ENCODE peak calls at places on chromosome 17, in four cellular contexts. T, S, Z and U are unnamed samples.
A peak's percentile ranks its signal among the peaks of the same experiment; 100 is the strongest.

GRCh38 chr17:50685334-50685665 is 22.4 kb downstream of the ANKRD40 start:
- DNase-seq in T (no peak), S (no peak), Z (no peak), U (no peak)

GRCh38 chr17:10327640-10328039 is 45.2 kb downstream of the MYH13 start:
- DNase-seq in T (peak; percentile 94), S (peak; percentile 73), Z (peak; percentile 89), U (peak; percentile 50)

GRCh38 chr17:6374271-6374691 is 60.6 kb downstream of the AIPL1 start:
- DNase-seq in T (peak; percentile 35), S (peak; percentile 13), Z (no peak), U (peak; percentile 40)

GRCh38 chr17:65584604-65585521 is 23.4 kb upstream of the AXIN2 start:
- DNase-seq in T (no peak), S (no peak), Z (no peak), U (no peak)

GRCh38 chr17:27494192-27495091 is 38.2 kb downstream of the KSR1 start:
- DNase-seq in T (peak; percentile 64), S (peak; percentile 42), Z (peak; percentile 55), U (peak; percentile 55)

GRCh38 chr17:57464191-57464864 is 208.0 kb downstream of the MSI2 start:
- DNase-seq in T (no peak), S (no peak), Z (no peak), U (no peak)

GRCh38 chr17:73393962-73394361 is 82.2 kb upstream of the CDC42EP4 start:
- DNase-seq in T (peak; percentile 45), S (peak; percentile 13), Z (no peak), U (no peak)

GRCh38 chr17:81026266-81027036 is 8.5 kb upstream of the BAIAP2 start:
- DNase-seq in T (no peak), S (no peak), Z (no peak), U (no peak)

GRCh38 chr17:67546578-67547527 is 169.8 kb downstream of the PITPNC1 start:
- DNase-seq in T (peak; percentile 40), S (peak; percentile 71), Z (peak; percentile 83), U (peak; percentile 47)

GRCh38 chr17:74736423-74737298 is at the start of gene RAB37:
- DNase-seq in T (peak; percentile 84), S (no peak), Z (no peak), U (no peak)
- TF ChIP-seq CTCF in T (peak; percentile 44), S (peak; percentile 12), Z (no peak), U (peak; percentile 30)

GRCh38 chr17:28812980-28813377 is 29.6 kb downstream of the FAM222B start:
- DNase-seq in T (no peak), S (peak; percentile 71), Z (peak; percentile 82), U (no peak)
- H3K4me3 ChIP-seq in T (peak overlapping the region; percentile 74), S (peak overlapping the region; percentile 71), Z (peak overlapping the region; percentile 95), U (peak overlapping the region; percentile 64)

GRCh38 chr17:82821554-82821953 is 18.3 kb downstream of the ZNF750 start:
- DNase-seq in T (no peak), S (no peak), Z (no peak), U (no peak)

GRCh38 chr17:82825540-82826124 is 14.2 kb downstream of the ZNF750 start:
- DNase-seq in T (no peak), S (no peak), Z (no peak), U (no peak)

GRCh38 chr17:82820278-82821251 is 19.3 kb downstream of the ZNF750 start:
- DNase-seq in T (peak; percentile 62), S (no peak), Z (no peak), U (no peak)

GRCh38 chr17:82822281-82822680 is 17.5 kb downstream of the ZNF750 start:
- DNase-seq in T (peak; percentile 46), S (no peak), Z (no peak), U (no peak)

GRCh38 chr17:82823004-82823403 is 16.8 kb downstream of the ZNF750 start:
- DNase-seq in T (peak; percentile 68), S (no peak), Z (no peak), U (no peak)
- TF ChIP-seq CTCF in T (peak; percentile 55), S (no peak), Z (peak; percentile 8), U (peak; percentile 25)

GRCh38 chr17:7407483-7408231 is at the start of gene NLGN2:
- DNase-seq in T (peak; percentile 50), S (no peak), Z (no peak), U (no peak)

GRCh38 chr17:7407033-7407432 is 612 bp upstream of the NLGN2 start:
- DNase-seq in T (peak; percentile 43), S (no peak), Z (no peak), U (no peak)

GRCh38 chr17:7409716-7410115 is 2.1 kb downstream of the NLGN2 start:
- DNase-seq in T (no peak), S (no peak), Z (no peak), U (no peak)

GRCh38 chr17:7408341-7408740 is 696 bp downstream of the NLGN2 start:
- DNase-seq in T (peak; percentile 62), S (no peak), Z (no peak), U (no peak)

DNA sequence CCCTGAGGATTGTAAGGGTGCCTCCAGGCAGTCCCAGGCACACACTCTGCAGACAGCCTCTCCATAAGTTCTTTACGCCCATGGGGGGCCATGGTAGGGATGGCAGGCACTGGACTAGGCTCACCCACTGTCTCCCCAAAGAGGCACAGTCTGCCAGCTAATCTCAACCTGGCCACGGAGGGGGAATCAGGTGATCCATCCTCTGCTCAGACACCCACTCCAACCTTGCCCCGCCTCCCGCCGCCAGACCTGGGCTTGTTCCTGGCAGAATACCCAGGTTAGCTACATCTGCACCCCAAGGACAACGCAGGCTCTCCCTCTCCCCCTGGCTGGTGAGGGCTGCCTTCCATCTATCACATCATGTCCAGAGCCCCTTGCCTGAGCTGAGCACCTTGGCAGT is 1.2 kb downstream of the NLGN2 start:
- DNase-seq in T (no peak), S (no peak), Z (no peak), U (no peak)
- H3K4me3 ChIP-seq in T (peak overlapping the region; percentile 57), S (no peak overlapping the region), Z (no peak overlapping the region), U (no peak overlapping the region)

GRCh38 chr17:60229189-60229802 is 79.5 kb downstream of the CA4 start:
- DNase-seq in T (no peak), S (peak; percentile 63), Z (peak; percentile 26), U (peak; percentile 9)
- TF ChIP-seq CTCF in T (peak; percentile 19), S (no peak), Z (no peak), U (no peak)

GRCh38 chr17:7468290-7468689 is 11.1 kb downstream of the ZBTB4 start:
- DNase-seq in T (no peak), S (no peak), Z (no peak), U (no peak)

GRCh38 chr17:7468814-7469438 is 10.5 kb downstream of the ZBTB4 start:
- DNase-seq in T (no peak), S (no peak), Z (no peak), U (no peak)

GRCh38 chr17:7475764-7476422 is 3.5 kb downstream of the ZBTB4 start:
- DNase-seq in T (no peak), S (peak; percentile 41), Z (no peak), U (no peak)

GRCh38 chr17:7467498-7467897 is 11.9 kb downstream of the ZBTB4 start:
- DNase-seq in T (no peak), S (no peak), Z (no peak), U (no peak)

GRCh38 chr17:7471729-7472128 is 7.7 kb downstream of the ZBTB4 start:
- DNase-seq in T (no peak), S (no peak), Z (no peak), U (no peak)
- H3K4me3 ChIP-seq in T (no peak overlapping the region), S (no peak overlapping the region), Z (no peak overlapping the region), U (no peak overlapping the region)

GRCh38 chr17:61880589-61881102 is 17.3 kb upstream of the BRIP1 start:
- DNase-seq in T (no peak), S (no peak), Z (no peak), U (no peak)
- TF ChIP-seq CTCF in T (no peak), S (no peak), Z (no peak), U (no peak)